ENCODE peak calls at places on chromosomes 1 and 21, in five cellular contexts. P is NB4, C is GM20000, F is RWPE1, H is kidney. V is an unnamed sample.
A peak's percentile ranks its signal among the peaks of the same experiment; 100 is the strongest.

GRCh38 chr1:44681905-44682900 is 7.7 kb downstream of the ARMH1 start:
- DNase-seq in P (peak; percentile 35), H (peak; percentile 24), F (no peak), C (no peak), V (no peak)

GRCh38 chr21:42358937-42359336 is 7.4 kb downstream of the TFF1 start:
- DNase-seq in C (no peak), H (peak; percentile 2), F (no peak), P (no peak), V (no peak)

GRCh38 chr21:34620084-34620665 is 5.3 kb upstream of the RCAN1 start:
- DNase-seq in P (no peak), H (no peak), C (no peak), F (no peak), V (no peak)

GRCh38 chr1:81126989-81127571 is 673.7 kb upstream of the ADGRL2 start:
- DNase-seq in C (no peak), P (no peak), H (no peak), F (no peak), V (no peak)

GRCh38 chr1:113109908-113110554 is 37.0 kb downstream of the LRIG2 start:
- DNase-seq in P (no peak), F (peak; percentile 30), C (no peak), H (no peak), V (no peak)

GRCh38 chr1:23909412-23909811 is 3.8 kb downstream of the CNR2 start:
- DNase-seq in C (peak; percentile 42), P (peak; percentile 59), H (no peak), F (no peak), V (peak; percentile 89)

GRCh38 chr1:24724345-24725208 is 20.7 kb upstream of the CLIC4 start:
- DNase-seq in H (no peak), F (no peak), C (no peak), P (no peak), V (no peak)

GRCh38 chr1:18646776-18647410 is 16.2 kb downstream of the PAX7 start:
- DNase-seq in C (peak; percentile 43), P (no peak), F (no peak), H (no peak), V (no peak)

GRCh38 chr1:208950206-208950605 is 633.3 kb upstream of the CAMK1G start:
- DNase-seq in H (no peak), F (no peak), C (no peak), P (no peak), V (no peak)

GRCh38 chr21:38979271-38980196 is 173.8 kb downstream of the ETS2 start:
- DNase-seq in H (no peak), F (no peak), P (peak; percentile 64), C (no peak), V (no peak)

GRCh38 chr1:157069596-157069995 is 24.1 kb upstream of the ARHGEF11 start:
- DNase-seq in C (no peak), H (no peak), P (no peak), F (no peak), V (no peak)

GRCh38 chr1:86552376-86552775 is 5.5 kb downstream of the CLCA4 start:
- DNase-seq in H (peak; percentile 61), P (no peak), C (no peak), F (no peak), V (no peak)

GRCh38 chr1:154866995-154867795 is 2.9 kb downstream of the KCNN3 start:
- DNase-seq in C (peak; percentile 50), F (peak; percentile 67), H (peak; percentile 75), P (no peak), V (no peak)

GRCh38 chr21:38511662-38512243 is 13.5 kb upstream of the ERG start:
- DNase-seq in C (no peak), H (no peak), F (no peak), P (peak; percentile 8), V (no peak)

GRCh38 chr1:36285450-36286101 is 20.6 kb upstream of the SH3D21 start:
- DNase-seq in C (peak; percentile 68), H (no peak), P (peak; percentile 87), F (peak; percentile 73), V (peak; percentile 91)

GRCh38 chr1:161174911-161175310 is 2.4 kb downstream of the B4GALT3 start:
- DNase-seq in P (no peak), F (no peak), H (peak; percentile 64), C (no peak), V (no peak)

GRCh38 chr1:32894681-32895080 is 6.5 kb downstream of the TMEM54 start:
- DNase-seq in C (no peak), P (no peak), H (peak; percentile 59), F (no peak), V (no peak)

GRCh38 chr1:178417858-178418257 is 78.9 kb downstream of the CLEC20A start:
- DNase-seq in C (no peak), H (no peak), F (peak; percentile 80), P (peak; percentile 21), V (no peak)

GRCh38 chr1:11456970-11457369 is 22.0 kb upstream of the DISP3 start:
- DNase-seq in F (no peak), C (no peak), H (no peak), P (no peak), V (no peak)

GRCh38 chr1:104780470-104781078 is 1030.9 kb downstream of the AMY1C start:
- DNase-seq in P (peak; percentile 44), F (peak; percentile 11), H (no peak), C (peak; percentile 56), V (peak; percentile 46)

GRCh38 chr1:162003061-162003824 is 20.4 kb downstream of the OLFML2B start:
- DNase-seq in H (peak; percentile 64), F (no peak), P (peak; percentile 81), C (no peak), V (no peak)

GRCh38 chr1:239893127-239893731 is 198.5 kb upstream of the FMN2 start:
- DNase-seq in P (no peak), F (peak; percentile 12), H (no peak), C (no peak), V (no peak)

GRCh38 chr1:3222042-3222692 is 153.2 kb downstream of the PRDM16 start:
- DNase-seq in C (no peak), P (peak; percentile 93), F (no peak), H (no peak), V (no peak)

GRCh38 chr1:89025928-89026327 is 3.3 kb upstream of the GBP3 start:
- DNase-seq in H (no peak), F (no peak), C (no peak), P (no peak), V (no peak)

GRCh38 chr1:237709355-237709754 is 181.4 kb downstream of the ZP4 start:
- DNase-seq in H (no peak), P (no peak), F (no peak), C (no peak), V (no peak)

GRCh38 chr1:35449334-35450008 is 107.7 kb downstream of the KIAA0319L start:
- DNase-seq in H (no peak), P (no peak), C (no peak), F (peak; percentile 70), V (no peak)

GRCh38 chr1:245969274-245969673 is 537.8 kb downstream of the SMYD3 start:
- DNase-seq in C (no peak), H (no peak), F (no peak), P (no peak), V (no peak)

GRCh38 chr1:157170677-157171515 is 32.7 kb upstream of the ETV3 start:
- DNase-seq in H (no peak), C (no peak), F (peak; percentile 26), P (peak; percentile 54), V (peak; percentile 57)

GRCh38 chr1:98369463-98369862 is 292.1 kb upstream of the SNX7 start:
- DNase-seq in H (no peak), F (no peak), P (peak; percentile 3), C (no peak), V (no peak)

DNA sequence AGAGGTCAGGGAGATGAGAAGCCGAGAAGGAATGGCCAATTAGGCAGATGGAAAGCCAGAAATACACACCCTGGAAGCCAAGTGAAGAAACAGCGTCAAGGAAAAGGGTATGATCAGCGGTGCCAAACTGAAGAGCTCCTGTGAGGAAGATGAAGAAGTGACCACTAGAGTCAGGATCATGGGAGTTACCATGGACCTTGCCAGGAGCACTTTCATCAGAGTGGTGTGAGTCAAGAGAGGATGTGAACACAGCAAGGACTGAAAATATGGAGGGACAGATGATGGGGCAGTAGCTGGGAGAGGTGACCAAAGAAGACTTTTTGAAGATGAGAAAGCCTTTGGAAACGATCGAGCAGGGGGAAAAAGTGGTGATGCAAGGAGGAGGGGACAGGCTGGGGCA is 50.4 kb downstream of the CD34 start:
- DNase-seq in C (no peak), P (no peak), F (no peak), H (no peak), V (no peak)
- TF ChIP-seq CTCF in C (no peak), P (no peak), F (no peak), H (no peak), V (no peak)

GRCh38 chr21:45998276-45998701 is 16.7 kb downstream of the COL6A1 start:
- DNase-seq in C (no peak), P (no peak), F (no peak), H (peak; percentile 65), V (no peak)
- TF ChIP-seq CTCF in C (no peak), P (no peak), F (no peak), H (no peak), V (no peak)

DNA sequence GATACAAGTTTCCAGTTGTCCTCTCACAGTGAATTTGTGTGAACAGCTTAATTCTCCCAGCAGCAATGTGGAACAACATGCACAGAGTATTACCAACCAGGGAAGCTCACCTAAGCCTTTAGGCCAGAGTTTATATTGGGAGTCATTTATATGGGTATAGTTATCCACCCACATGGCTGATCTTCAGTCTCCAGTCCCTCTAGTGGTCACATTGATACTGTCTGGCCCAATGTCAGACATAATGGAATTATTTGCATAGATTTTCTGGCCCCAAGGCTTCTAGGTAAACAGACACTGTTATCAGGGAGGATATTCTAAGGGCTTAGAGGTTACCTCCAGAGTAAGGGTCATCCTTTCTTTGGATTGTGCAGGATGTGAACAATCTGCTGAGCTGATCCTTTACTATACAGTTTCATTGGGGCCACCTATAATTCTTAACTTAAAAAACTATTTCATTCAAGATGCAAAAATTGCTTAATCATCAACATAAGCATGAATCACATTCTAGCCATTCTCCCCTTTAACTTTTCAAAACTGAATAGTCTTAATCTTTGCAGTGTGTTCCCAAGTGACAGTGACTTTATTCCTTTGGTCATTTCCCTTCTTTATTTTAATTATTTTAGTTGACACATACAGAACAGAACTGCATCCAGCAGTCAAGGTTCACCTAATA is 210.9 kb downstream of the LTN1 start:
- DNase-seq in F (peak; percentile 31), H (no peak), C (peak; percentile 18), P (peak; percentile 28), V (peak; percentile 13)
- TF ChIP-seq CTCF in F (peak; percentile 52), H (peak; percentile 20), C (no peak), P (peak; percentile 60), V (peak; percentile 41)

GRCh38 chr1:6082430-6082971 is 36.8 kb downstream of the KCNAB2 start:
- DNase-seq in H (no peak), C (no peak), F (no peak), P (no peak), V (no peak)
- TF ChIP-seq CTCF in H (no peak), C (no peak), F (no peak), P (peak; percentile 29), V (no peak)

GRCh38 chr1:25813734-25814471 is 5.9 kb upstream of the MTFR1L start:
- DNase-seq in F (no peak), P (peak; percentile 39), C (no peak), H (peak; percentile 70), V (peak; percentile 35)
- TF ChIP-seq CTCF in F (no peak), P (peak; percentile 22), C (no peak), H (no peak), V (peak; percentile 31)

V was measured in GM12865.